ENCODE peak calls at places on chromosomes 11 and 22, in five cellular contexts. M is A549, S is ovary, Z is GM12891, I is tibial nerve. V is an unnamed sample.

GRCh38 chr11:118211006-118211405 is 13.8 kb downstream of the JAML start:
- DNase-seq in I (no peak), Z (no peak), M (no peak), S (no peak), V (no peak)

GRCh38 chr11:8090756-8091155 is 9.7 kb downstream of the TUB start:
- DNase-seq in M (peak), I (peak), S (no peak), Z (no peak), V (no peak)

GRCh38 chr11:129251067-129251466 is 58.9 kb upstream of the ARHGAP32 start:
- DNase-seq in M (no peak), I (no peak), Z (no peak), S (no peak), V (no peak)

GRCh38 chr11:47002366-47002765 is 65.8 kb downstream of the CSTPP1 start:
- DNase-seq in S (no peak), Z (no peak), I (no peak), M (no peak), V (no peak)

GRCh38 chr11:111363985-111364384 is 15.1 kb downstream of the POU2AF1 start:
- DNase-seq in S (no peak), M (no peak), I (no peak), Z (no peak), V (no peak)

GRCh38 chr11:4185561-4185960 is 91.0 kb downstream of the RRM1 start:
- DNase-seq in S (no peak), M (no peak), I (no peak), Z (no peak), V (no peak)

GRCh38 chr22:37806409-37807338 is 1.1 kb upstream of the GCAT start:
- DNase-seq in Z (no peak), I (no peak), M (peak), S (no peak), V (no peak)

GRCh38 chr11:5618807-5619206 is 6.0 kb upstream of the TRIM34 start:
- DNase-seq in Z (no peak), M (peak), I (no peak), S (no peak), V (peak)

GRCh38 chr11:23288001-23288783 is 427.9 kb upstream of the CCDC179 start:
- DNase-seq in I (no peak), M (no peak), S (no peak), Z (no peak), V (no peak)

GRCh38 chr11:123856444-123856843 is 29.0 kb downstream of the TMEM225 start:
- DNase-seq in I (no peak), M (no peak), S (no peak), Z (no peak), V (no peak)

GRCh38 chr11:44866301-44866700 is 84.4 kb downstream of the TP53I11 start:
- DNase-seq in Z (no peak), I (no peak), M (no peak), S (no peak), V (no peak)

GRCh38 chr22:23031795-23032194 is 38.5 kb upstream of the GNAZ start:
- DNase-seq in S (no peak), I (no peak), M (no peak), Z (no peak), V (no peak)

GRCh38 chr11:90220391-90220790 is 2.5 kb downstream of the CHORDC1 start:
- DNase-seq in S (no peak), M (no peak), I (no peak), Z (no peak), V (no peak)

GRCh38 chr11:121389651-121390050 is 62.5 kb upstream of the SORL1 start:
- DNase-seq in S (no peak), Z (no peak), I (no peak), M (no peak), V (no peak)

GRCh38 chr22:33321466-33321865 is 263.3 kb upstream of the SYN3 start:
- DNase-seq in S (no peak), I (no peak), Z (no peak), M (no peak), V (no peak)

GRCh38 chr22:23398701-23399366 is 181.3 kb downstream of the IGLL1 start:
- DNase-seq in M (no peak), Z (no peak), S (no peak), I (no peak), V (no peak)

GRCh38 chr11:46364791-46365190 is 16.7 kb upstream of the MDK start:
- DNase-seq in M (no peak), Z (no peak), S (no peak), I (no peak), V (no peak)

GRCh38 chr11:36500315-36500721 is 9.8 kb downstream of the TRAF6 start:
- DNase-seq in M (peak), I (no peak), Z (peak), S (no peak), V (peak)

GRCh38 chr11:34405079-34405858 is 33.5 kb upstream of the CAT start:
- DNase-seq in S (no peak), I (no peak), M (peak), Z (no peak), V (no peak)

GRCh38 chr11:96051820-96052219 is 127.9 kb upstream of the MTMR2 start:
- DNase-seq in S (no peak), Z (no peak), I (no peak), M (no peak), V (no peak)

GRCh38 chr22:23551385-23551784 is 28.7 kb downstream of the IGLL1 start:
- DNase-seq in I (no peak), Z (no peak), S (no peak), M (no peak), V (no peak)

GRCh38 chr11:111967651-111968050 is 30.5 kb downstream of the DIXDC1 start:
- DNase-seq in Z (no peak), I (no peak), M (no peak), S (no peak), V (no peak)

GRCh38 chr11:65880844-65881421 is 1.3 kb downstream of the CTSW start:
- DNase-seq in M (no peak), S (no peak), I (no peak), Z (no peak), V (no peak)

GRCh38 chr22:21951931-21952465 is 650 bp downstream of the PPM1F start:
- DNase-seq in I (no peak), Z (peak), M (no peak), S (no peak), V (no peak)

GRCh38 chr22:23389271-23390071 is 190.6 kb downstream of the IGLL1 start:
- DNase-seq in S (no peak), Z (no peak), I (no peak), M (no peak), V (no peak)

GRCh38 chr11:87039371-87039770 is 1.6 kb downstream of the TMEM135 start:
- DNase-seq in I (peak), M (no peak), S (no peak), Z (no peak), V (no peak)

GRCh38 chr22:17381237-17381913 is 12.1 kb downstream of the CECR2 start:
- DNase-seq in M (no peak), S (no peak), I (no peak), Z (no peak), V (no peak)

GRCh38 chr11:22521226-22521625 is 104.4 kb downstream of the FANCF start:
- DNase-seq in S (no peak), M (peak), I (no peak), Z (no peak), V (no peak)

GRCh38 chr11:114362958-114363357 is 37.4 kb downstream of the C11orf71 start:
- DNase-seq in M (no peak), I (no peak), S (no peak), Z (no peak), V (no peak)

GRCh38 chr11:21710791-21711190 is 482.1 kb upstream of the ANO5 start:
- DNase-seq in I (no peak), S (no peak), M (no peak), Z (no peak), V (no peak)

GRCh38 chr11:59501931-59502330 is 1.4 kb upstream of the OR4D11 start:
- DNase-seq in Z (no peak), S (no peak), I (no peak), M (no peak), V (no peak)

GRCh38 chr11:1624621-1625020 is 2.7 kb upstream of the KRTAP5-4 start:
- DNase-seq in S (no peak), M (no peak), Z (no peak), I (no peak), V (no peak)

GRCh38 chr22:26086359-26086758 is 82.9 kb upstream of the SEZ6L start:
- DNase-seq in Z (no peak), I (no peak), M (no peak), S (no peak), V (no peak)

GRCh38 chr22:49392247-49392646 is 435.4 kb downstream of the BRD1 start:
- DNase-seq in S (no peak), M (no peak), Z (no peak), I (no peak), V (no peak)

GRCh38 chr11:67374571-67375276 is 1.3 kb upstream of the CLCF1 start:
- DNase-seq in Z (no peak), I (no peak), M (peak), S (peak), V (no peak)

GRCh38 chr11:64358907-64359711 is at the start of gene RPS6KA4:
- DNase-seq in I (peak), M (peak), S (peak), Z (peak), V (peak)

GRCh38 chr11:64358536-64358906 is 441 bp upstream of the RPS6KA4 start:
- DNase-seq in I (no peak), Z (no peak), S (no peak), M (no peak), V (no peak)

GRCh38 chr11:64357446-64357845 is 1.5 kb upstream of the RPS6KA4 start:
- DNase-seq in M (no peak), Z (no peak), I (no peak), S (no peak), V (no peak)

GRCh38 chr11:64356498-64357411 is 2.2 kb upstream of the RPS6KA4 start:
- DNase-seq in M (peak), I (no peak), S (no peak), Z (peak), V (peak)

GRCh38 chr11:64357904-64358535 is 942 bp upstream of the RPS6KA4 start:
- DNase-seq in Z (peak), S (no peak), I (no peak), M (peak), V (peak)
- TF ChIP-seq POLR2A in Z (no peak), S (no peak), I (no peak), M (peak), V (peak)

GRCh38 chr11:69012092-69013008 is 696 bp downstream of the MRGPRF start:
- DNase-seq in I (no peak), M (no peak), Z (no peak), S (peak), V (no peak)
- TF ChIP-seq POLR2A in I (no peak), M (no peak), Z (no peak), S (peak), V (no peak)

DNA sequence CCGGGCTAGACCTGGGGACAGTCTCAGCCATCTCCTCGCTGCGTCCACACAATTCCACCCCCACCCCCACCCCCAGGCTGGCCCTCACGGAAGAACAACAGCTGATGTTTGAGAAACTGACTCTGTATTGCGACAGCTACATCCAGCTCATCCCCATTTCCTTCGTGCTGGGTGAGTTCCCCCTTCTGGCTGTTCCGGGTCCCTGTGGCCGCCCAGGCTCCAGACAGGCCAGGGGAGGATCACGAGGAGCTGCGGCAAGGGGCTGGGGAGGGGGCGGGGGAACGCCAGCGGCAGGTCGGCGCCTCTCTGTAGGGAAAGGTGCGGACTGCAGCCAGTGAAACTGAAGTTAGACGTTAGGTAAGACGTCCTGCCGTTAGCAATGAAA is 4.9 kb downstream of the BEST1 start:
- DNase-seq in I (peak), M (peak), Z (no peak), S (peak), V (no peak)
- TF ChIP-seq POLR2A in I (peak), M (no peak), Z (no peak), S (peak), V (no peak)

GRCh38 chr22:29838599-29838956 is 504 bp upstream of the ASCC2 start:
- DNase-seq in I (no peak), S (no peak), M (no peak), Z (no peak), V (no peak)

GRCh38 chr22:29840498-29840897 is 2.4 kb upstream of the ASCC2 start:
- DNase-seq in S (no peak), I (no peak), M (no peak), Z (no peak), V (no peak)

GRCh38 chr22:29833392-29833949 is 4.6 kb downstream of the ASCC2 start:
- DNase-seq in S (no peak), Z (no peak), I (no peak), M (no peak), V (no peak)

GRCh38 chr22:29842172-29842571 is 4.1 kb upstream of the ASCC2 start:
- DNase-seq in Z (no peak), I (no peak), M (no peak), S (no peak), V (no peak)

GRCh38 chr22:29837780-29838598 is at the start of gene ASCC2:
- DNase-seq in I (peak), S (peak), M (peak), Z (peak), V (peak)
- TF ChIP-seq POLR2A in I (peak), S (peak), M (peak), Z (peak), V (peak)

GRCh38 chr22:19580291-19580890 is 56.2 kb upstream of the CLDN5 start:
- DNase-seq in M (no peak), S (no peak), Z (no peak), I (no peak), V (no peak)

GRCh38 chr22:19582033-19582693 is 58.0 kb upstream of the CLDN5 start:
- DNase-seq in S (no peak), M (no peak), I (no peak), Z (no peak), V (no peak)

GRCh38 chr22:19578180-19579004 is 54.2 kb upstream of the CLDN5 start:
- DNase-seq in S (no peak), I (no peak), M (no peak), Z (no peak), V (no peak)

GRCh38 chr22:19579113-19579811 is 55.1 kb upstream of the CLDN5 start:
- DNase-seq in M (no peak), I (no peak), Z (no peak), S (no peak), V (no peak)

DNA sequence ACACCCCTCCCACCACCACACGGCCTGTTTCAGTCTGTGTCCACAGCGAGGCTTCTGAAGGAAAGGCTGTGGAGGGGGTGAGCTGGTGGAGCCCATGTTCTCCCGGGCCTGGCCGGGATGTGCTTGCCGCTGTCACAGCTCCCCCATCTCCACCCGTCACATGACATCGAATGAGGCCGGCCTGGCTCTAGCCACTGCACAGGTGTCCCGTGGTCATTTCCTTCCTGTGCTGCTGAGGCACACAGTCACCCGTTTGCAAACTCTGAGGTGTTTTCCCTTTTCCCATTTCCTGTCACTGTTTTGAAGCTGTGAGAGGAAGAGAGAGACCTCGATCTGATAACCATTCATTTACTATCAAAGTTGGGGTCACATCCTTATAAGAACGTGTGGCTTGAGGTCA is 55.7 kb upstream of the CLDN5 start:
- DNase-seq in S (no peak), M (no peak), Z (no peak), I (no peak), V (no peak)
- TF ChIP-seq POLR2A in S (no peak), M (no peak), Z (no peak), I (no peak), V (no peak)

GRCh38 chr11:115643491-115643995 is 139.3 kb upstream of the CADM1 start:
- DNase-seq in Z (no peak), S (no peak), M (no peak), I (no peak), V (no peak)
- TF ChIP-seq POLR2A in Z (no peak), S (no peak), M (no peak), I (no peak), V (no peak)

GRCh38 chr11:11899401-11899800 is 57.6 kb downstream of the USP47 start:
- DNase-seq in I (no peak), M (peak), S (no peak), Z (no peak), V (no peak)

GRCh38 chr11:11898648-11899047 is 56.9 kb downstream of the USP47 start:
- DNase-seq in S (no peak), Z (no peak), I (no peak), M (no peak), V (no peak)

DNA sequence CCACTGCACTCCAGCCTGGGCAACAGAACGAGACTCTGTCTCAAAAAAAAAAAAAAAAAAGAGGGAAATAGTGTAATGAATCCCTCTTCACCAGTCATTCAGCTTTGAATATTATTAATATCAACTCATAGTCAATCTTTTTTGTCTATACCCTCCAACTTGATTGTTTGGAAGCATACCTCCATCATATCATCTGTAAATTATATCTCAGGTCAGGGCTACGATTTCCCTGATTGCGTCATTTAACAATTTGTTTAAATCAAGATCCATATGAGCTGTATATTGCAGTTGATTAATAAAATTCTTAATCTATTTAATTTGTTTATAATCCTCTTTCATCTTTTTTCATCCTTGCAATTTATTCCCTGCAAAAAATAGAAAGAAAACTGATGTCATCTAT is 60.1 kb downstream of the USP47 start:
- DNase-seq in Z (no peak), S (no peak), I (no peak), M (no peak), V (no peak)
- TF ChIP-seq POLR2A in Z (no peak), S (no peak), I (no peak), M (no peak), V (no peak)

GRCh38 chr11:62665075-62665629 is at the start of the genes C11orf98 and CSKMT:
- DNase-seq in M (peak), I (peak), S (peak), Z (peak), V (peak)
- TF ChIP-seq POLR2A in M (peak), I (peak), S (peak), Z (peak), V (peak)